ENCODE peak calls at places on chromosomes 6 and 20, in six cellular contexts. One of them, this sample, is unnamed. For H3K4me1, the result is how much of the 10 kb centered on the place peaks cover.

GRCh38 chr20:40945754-40946451 is 82.7 kb upstream of the TOP1 start:
- DNase-seq in fibroblast of lung: peak
- DNase-seq in adrenal gland: peak
- DNase-seq in RWPE2: no peak
- DNase-seq in neural progenitor cell: peak
- DNase-seq in heart left ventricle: no peak
- DNase-seq in this sample: peak

GRCh38 chr20:8749986-8750385 is 318.9 kb upstream of the PLCB4 start:
- DNase-seq in heart left ventricle: no peak
- DNase-seq in RWPE2: no peak
- DNase-seq in fibroblast of lung: peak
- DNase-seq in adrenal gland: no peak
- DNase-seq in neural progenitor cell: no peak
- DNase-seq in this sample: no peak

GRCh38 chr6:39206250-39206721 is 23.0 kb downstream of the KCNK5 start:
- DNase-seq in neural progenitor cell: no peak
- DNase-seq in RWPE2: no peak
- DNase-seq in adrenal gland: peak
- DNase-seq in heart left ventricle: no peak
- DNase-seq in fibroblast of lung: no peak
- DNase-seq in this sample: no peak

GRCh38 chr6:123223461-123223860 is 227.4 kb downstream of the CLVS2 start:
- DNase-seq in RWPE2: no peak
- DNase-seq in adrenal gland: no peak
- DNase-seq in heart left ventricle: no peak
- DNase-seq in neural progenitor cell: no peak
- DNase-seq in fibroblast of lung: no peak
- DNase-seq in this sample: no peak

GRCh38 chr6:19697744-19698290 is 139.4 kb upstream of the ID4 start:
- DNase-seq in heart left ventricle: no peak
- DNase-seq in adrenal gland: no peak
- DNase-seq in RWPE2: no peak
- DNase-seq in fibroblast of lung: peak
- DNase-seq in neural progenitor cell: no peak
- DNase-seq in this sample: no peak

GRCh38 chr6:38155144-38155543 is 335.6 kb downstream of the ZFAND3 start:
- DNase-seq in adrenal gland: no peak
- DNase-seq in heart left ventricle: no peak
- DNase-seq in fibroblast of lung: no peak
- DNase-seq in RWPE2: no peak
- DNase-seq in neural progenitor cell: no peak
- DNase-seq in this sample: no peak

GRCh38 chr6:113361014-113361645 is 496.0 kb upstream of the MARCKS start:
- DNase-seq in fibroblast of lung: peak
- DNase-seq in adrenal gland: no peak
- DNase-seq in neural progenitor cell: no peak
- DNase-seq in heart left ventricle: no peak
- DNase-seq in RWPE2: no peak
- DNase-seq in this sample: peak

GRCh38 chr6:168081858-168082546 is 3.0 kb upstream of the FRMD1 start:
- DNase-seq in fibroblast of lung: no peak
- DNase-seq in heart left ventricle: no peak
- DNase-seq in adrenal gland: no peak
- DNase-seq in RWPE2: no peak
- DNase-seq in neural progenitor cell: no peak
- DNase-seq in this sample: no peak

GRCh38 chr6:118813795-118814194 is 80.2 kb upstream of the ASF1A start:
- DNase-seq in adrenal gland: no peak
- DNase-seq in RWPE2: no peak
- DNase-seq in heart left ventricle: no peak
- DNase-seq in neural progenitor cell: no peak
- DNase-seq in fibroblast of lung: peak
- DNase-seq in this sample: no peak

GRCh38 chr6:32847795-32848194 is 3.9 kb upstream of the PSMB8 start:
- DNase-seq in heart left ventricle: no peak
- DNase-seq in RWPE2: no peak
- DNase-seq in neural progenitor cell: no peak
- DNase-seq in adrenal gland: no peak
- DNase-seq in fibroblast of lung: no peak
- DNase-seq in this sample: no peak

GRCh38 chr20:35144694-35145093 is 2.4 kb downstream of the EDEM2 start:
- DNase-seq in fibroblast of lung: no peak
- DNase-seq in heart left ventricle: no peak
- DNase-seq in adrenal gland: no peak
- DNase-seq in neural progenitor cell: no peak
- DNase-seq in RWPE2: peak
- DNase-seq in this sample: no peak

GRCh38 chr6:45851001-45851400 is 164.7 kb downstream of the CLIC5 start:
- DNase-seq in adrenal gland: no peak
- DNase-seq in heart left ventricle: no peak
- DNase-seq in RWPE2: no peak
- DNase-seq in neural progenitor cell: no peak
- DNase-seq in fibroblast of lung: peak
- DNase-seq in this sample: no peak

GRCh38 chr20:59938221-59938620 is 1.9 kb downstream of the PPP1R3D start:
- DNase-seq in heart left ventricle: no peak
- DNase-seq in neural progenitor cell: no peak
- DNase-seq in fibroblast of lung: peak
- DNase-seq in adrenal gland: no peak
- DNase-seq in RWPE2: no peak
- DNase-seq in this sample: no peak

GRCh38 chr6:102732908-102733307 is 1339.4 kb downstream of the GRIK2 start:
- DNase-seq in fibroblast of lung: peak
- DNase-seq in neural progenitor cell: no peak
- DNase-seq in heart left ventricle: no peak
- DNase-seq in RWPE2: no peak
- DNase-seq in adrenal gland: no peak
- DNase-seq in this sample: no peak

GRCh38 chr6:144477396-144477795 is 192.3 kb downstream of the UTRN start:
- DNase-seq in adrenal gland: no peak
- DNase-seq in fibroblast of lung: peak
- DNase-seq in RWPE2: no peak
- DNase-seq in neural progenitor cell: no peak
- DNase-seq in heart left ventricle: no peak
- DNase-seq in this sample: no peak

GRCh38 chr6:30814137-30815084 is 69.9 kb upstream of the DDR1 start:
- DNase-seq in adrenal gland: peak
- DNase-seq in heart left ventricle: no peak
- DNase-seq in neural progenitor cell: no peak
- DNase-seq in RWPE2: peak
- DNase-seq in fibroblast of lung: peak
- DNase-seq in this sample: no peak

GRCh38 chr20:44295995-44296394 is 15.0 kb downstream of the FITM2 start:
- DNase-seq in RWPE2: no peak
- DNase-seq in adrenal gland: no peak
- DNase-seq in heart left ventricle: no peak
- DNase-seq in fibroblast of lung: no peak
- DNase-seq in neural progenitor cell: no peak
- DNase-seq in this sample: no peak

GRCh38 chr6:159042003-159042823 is 2.6 kb downstream of the TAGAP start:
- DNase-seq in RWPE2: no peak
- DNase-seq in neural progenitor cell: peak
- DNase-seq in fibroblast of lung: peak
- DNase-seq in adrenal gland: peak
- DNase-seq in heart left ventricle: peak
- DNase-seq in this sample: peak

GRCh38 chr20:61161649-61162210 is 90.3 kb upstream of the CDH4 start:
- DNase-seq in RWPE2: peak
- DNase-seq in neural progenitor cell: no peak
- DNase-seq in adrenal gland: no peak
- DNase-seq in heart left ventricle: no peak
- DNase-seq in fibroblast of lung: no peak
- DNase-seq in this sample: no peak

GRCh38 chr6:29627762-29628418 is 5.1 kb downstream of the GABBR1 start:
- DNase-seq in fibroblast of lung: peak
- DNase-seq in neural progenitor cell: peak
- DNase-seq in adrenal gland: peak
- DNase-seq in RWPE2: no peak
- DNase-seq in heart left ventricle: peak
- DNase-seq in this sample: peak

GRCh38 chr6:48036316-48036715 is 74.7 kb downstream of the PTCHD4 start:
- DNase-seq in heart left ventricle: no peak
- DNase-seq in neural progenitor cell: no peak
- DNase-seq in RWPE2: no peak
- DNase-seq in adrenal gland: no peak
- DNase-seq in fibroblast of lung: peak
- DNase-seq in this sample: no peak

GRCh38 chr6:48765352-48765961 is 654.5 kb upstream of the PTCHD4 start:
- DNase-seq in neural progenitor cell: peak
- DNase-seq in RWPE2: no peak
- DNase-seq in adrenal gland: peak
- DNase-seq in heart left ventricle: peak
- DNase-seq in fibroblast of lung: peak
- DNase-seq in this sample: peak

GRCh38 chr20:41830702-41831101 is 212.5 kb upstream of the CHD6 start:
- DNase-seq in fibroblast of lung: no peak
- DNase-seq in neural progenitor cell: no peak
- DNase-seq in adrenal gland: no peak
- DNase-seq in RWPE2: no peak
- DNase-seq in heart left ventricle: no peak
- DNase-seq in this sample: no peak

DNA sequence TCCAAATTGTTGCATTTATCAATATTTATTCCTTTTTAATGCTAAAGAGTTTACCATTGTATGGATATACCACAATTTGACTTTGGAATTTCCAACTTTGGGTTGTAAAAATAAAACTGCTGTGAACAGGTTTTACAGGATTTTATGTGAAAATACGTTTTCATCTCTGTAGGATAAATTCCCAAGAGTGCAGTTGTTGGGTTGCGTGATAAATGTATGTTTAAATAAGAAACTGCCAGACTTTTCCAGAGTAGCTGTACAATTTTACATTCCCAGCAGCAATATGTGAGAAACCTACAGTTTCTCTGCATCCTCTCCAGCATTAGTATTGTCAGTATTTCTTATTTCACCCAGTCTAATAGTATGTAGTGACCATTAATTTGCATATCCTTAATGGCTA is 12.6 kb downstream of the TAB2 start:
- DNase-seq in heart left ventricle: no peak
- DNase-seq in RWPE2: no peak
- DNase-seq in fibroblast of lung: no peak
- DNase-seq in adrenal gland: no peak
- DNase-seq in neural progenitor cell: no peak
- DNase-seq in this sample: no peak
- H3K4me1 ChIP-seq in heart left ventricle: under half
- H3K4me1 ChIP-seq in RWPE2: under half
- H3K4me1 ChIP-seq in fibroblast of lung: under half
- H3K4me1 ChIP-seq in adrenal gland: half or more
- H3K4me1 ChIP-seq in neural progenitor cell: under half
- H3K4me1 ChIP-seq in this sample: under half

GRCh38 chr20:24950836-24951525 is 1.9 kb downstream of the CST7 start:
- DNase-seq in RWPE2: peak
- DNase-seq in neural progenitor cell: no peak
- DNase-seq in adrenal gland: no peak
- DNase-seq in heart left ventricle: no peak
- DNase-seq in fibroblast of lung: no peak
- DNase-seq in this sample: peak
- H3K4me1 ChIP-seq in RWPE2: under half
- H3K4me1 ChIP-seq in neural progenitor cell: under half
- H3K4me1 ChIP-seq in adrenal gland: under half
- H3K4me1 ChIP-seq in heart left ventricle: under half
- H3K4me1 ChIP-seq in fibroblast of lung: under half
- H3K4me1 ChIP-seq in this sample: under half

GRCh38 chr20:31833931-31834521 is 11.4 kb downstream of the FOXS1 start:
- DNase-seq in RWPE2: peak
- DNase-seq in fibroblast of lung: no peak
- DNase-seq in heart left ventricle: no peak
- DNase-seq in neural progenitor cell: no peak
- DNase-seq in adrenal gland: no peak
- DNase-seq in this sample: peak
- H3K4me1 ChIP-seq in RWPE2: under half
- H3K4me1 ChIP-seq in fibroblast of lung: under half
- H3K4me1 ChIP-seq in heart left ventricle: under half
- H3K4me1 ChIP-seq in neural progenitor cell: under half
- H3K4me1 ChIP-seq in adrenal gland: under half
- H3K4me1 ChIP-seq in this sample: half or more

GRCh38 chr20:38272961-38273360 is 12.4 kb upstream of the KIAA1755 start:
- DNase-seq in heart left ventricle: no peak
- DNase-seq in neural progenitor cell: no peak
- DNase-seq in fibroblast of lung: peak
- DNase-seq in RWPE2: peak
- DNase-seq in adrenal gland: no peak
- DNase-seq in this sample: no peak
- H3K4me1 ChIP-seq in heart left ventricle: under half
- H3K4me1 ChIP-seq in neural progenitor cell: under half
- H3K4me1 ChIP-seq in fibroblast of lung: under half
- H3K4me1 ChIP-seq in RWPE2: under half
- H3K4me1 ChIP-seq in adrenal gland: under half
- H3K4me1 ChIP-seq in this sample: under half

GRCh38 chr20:53925651-53926401 is 144.6 kb downstream of the BCAS1 start:
- DNase-seq in RWPE2: no peak
- DNase-seq in fibroblast of lung: no peak
- DNase-seq in neural progenitor cell: no peak
- DNase-seq in heart left ventricle: no peak
- DNase-seq in adrenal gland: no peak
- DNase-seq in this sample: no peak

GRCh38 chr20:53920647-53921245 is 149.6 kb downstream of the BCAS1 start:
- DNase-seq in neural progenitor cell: no peak
- DNase-seq in adrenal gland: no peak
- DNase-seq in RWPE2: no peak
- DNase-seq in heart left ventricle: no peak
- DNase-seq in fibroblast of lung: no peak
- DNase-seq in this sample: no peak

GRCh38 chr20:53921443-53921973 is 148.9 kb downstream of the BCAS1 start:
- DNase-seq in adrenal gland: no peak
- DNase-seq in neural progenitor cell: no peak
- DNase-seq in fibroblast of lung: no peak
- DNase-seq in RWPE2: no peak
- DNase-seq in heart left ventricle: no peak
- DNase-seq in this sample: no peak

GRCh38 chr20:53923745-53924369 is 146.5 kb downstream of the BCAS1 start:
- DNase-seq in RWPE2: no peak
- DNase-seq in heart left ventricle: no peak
- DNase-seq in adrenal gland: no peak
- DNase-seq in fibroblast of lung: no peak
- DNase-seq in neural progenitor cell: no peak
- DNase-seq in this sample: no peak

GRCh38 chr20:53922901-53923314 is 147.5 kb downstream of the BCAS1 start:
- DNase-seq in RWPE2: no peak
- DNase-seq in fibroblast of lung: peak
- DNase-seq in neural progenitor cell: no peak
- DNase-seq in adrenal gland: no peak
- DNase-seq in heart left ventricle: no peak
- DNase-seq in this sample: no peak
- H3K4me1 ChIP-seq in RWPE2: under half
- H3K4me1 ChIP-seq in fibroblast of lung: under half
- H3K4me1 ChIP-seq in neural progenitor cell: under half
- H3K4me1 ChIP-seq in adrenal gland: under half
- H3K4me1 ChIP-seq in heart left ventricle: under half
- H3K4me1 ChIP-seq in this sample: under half

DNA sequence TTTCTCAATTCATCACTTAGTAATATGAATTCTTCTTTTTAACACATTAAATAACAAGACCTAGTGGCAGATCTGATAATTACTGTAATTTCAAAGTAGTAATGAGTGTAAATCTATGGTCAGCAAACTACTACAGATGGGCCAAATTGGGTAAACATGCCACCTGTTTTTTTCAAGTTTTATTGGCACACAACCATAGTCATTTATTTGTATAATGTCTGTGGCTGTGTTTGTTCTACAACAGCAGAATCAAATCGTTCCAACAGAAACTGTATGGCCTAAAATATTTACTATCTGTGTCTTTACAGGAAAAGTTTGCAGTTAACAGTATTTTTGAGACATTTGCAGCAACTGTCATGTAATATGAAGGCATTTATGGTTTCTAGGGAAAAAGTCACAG is 86.1 kb upstream of the EYA2 start:
- DNase-seq in adrenal gland: no peak
- DNase-seq in RWPE2: no peak
- DNase-seq in fibroblast of lung: no peak
- DNase-seq in heart left ventricle: no peak
- DNase-seq in neural progenitor cell: no peak
- DNase-seq in this sample: no peak
- H3K4me1 ChIP-seq in adrenal gland: under half
- H3K4me1 ChIP-seq in RWPE2: under half
- H3K4me1 ChIP-seq in fibroblast of lung: under half
- H3K4me1 ChIP-seq in heart left ventricle: under half
- H3K4me1 ChIP-seq in neural progenitor cell: under half
- H3K4me1 ChIP-seq in this sample: under half